ENCODE peak calls at places on chromosomes 7 and 10, in seven cellular contexts. L is HT1080, B is endothelial cell, W is non-pigmented ciliary epithelial cell, E is tibial nerve, N is NCI-H2029, X is spleen. P is an unnamed sample.
A peak's percentile ranks its signal among the peaks of the same experiment; 100 is the strongest.

GRCh38 chr7:87413029-87413428 is 62.5 kb downstream of the ABCB4 start:
- DNase-seq in W (no peak), B (no peak), E (no peak), X (no peak), N (no peak), L (no peak), P (no peak)

GRCh38 chr7:54932818-54933543 is 85.8 kb upstream of the EGFR start:
- DNase-seq in E (peak; percentile 16), X (peak; percentile 79), L (peak; percentile 69), N (peak; percentile 28), B (peak; percentile 63), W (peak; percentile 22), P (no peak)

GRCh38 chr10:112137381-112137987 is 46.1 kb downstream of the GPAM start:
- DNase-seq in L (peak; percentile 63), N (no peak), B (peak; percentile 94), W (no peak), E (peak; percentile 67), X (peak; percentile 85), P (peak; percentile 23)

GRCh38 chr7:29914180-29914579 is 75.4 kb downstream of the SCRN1 start:
- DNase-seq in N (no peak), X (no peak), L (no peak), W (no peak), E (no peak), B (no peak), P (no peak)

GRCh38 chr7:28536259-28536658 is 123.9 kb downstream of the CREB5 start:
- DNase-seq in L (peak; percentile 10), B (peak; percentile 9), W (no peak), E (no peak), X (no peak), N (no peak), P (no peak)

GRCh38 chr7:98802781-98803110 is 67.1 kb downstream of the TMEM130 start:
- DNase-seq in W (no peak), X (no peak), L (no peak), B (no peak), N (no peak), E (no peak), P (no peak)

GRCh38 chr7:15612205-15612604 is 50.4 kb upstream of the AGMO start:
- DNase-seq in B (no peak), L (no peak), E (no peak), N (peak; percentile 6), W (no peak), X (no peak), P (no peak)

GRCh38 chr10:86795353-86795752 is 38.9 kb downstream of the BMPR1A start:
- DNase-seq in B (no peak), N (no peak), L (peak; percentile 79), E (no peak), W (peak; percentile 45), X (no peak), P (no peak)

GRCh38 chr7:131294553-131294952 is 33.1 kb upstream of the MKLN1 start:
- DNase-seq in L (no peak), B (no peak), X (no peak), N (no peak), E (no peak), W (no peak), P (no peak)

GRCh38 chr7:83677180-83677866 is 28.4 kb upstream of the SEMA3E start:
- DNase-seq in W (peak; percentile 90), N (no peak), B (no peak), X (no peak), E (no peak), L (peak; percentile 94), P (no peak)

GRCh38 chr10:60425392-60426110 is 35.9 kb upstream of the ANK3 start:
- DNase-seq in L (peak; percentile 68), N (no peak), E (no peak), X (no peak), W (no peak), B (no peak), P (no peak)

GRCh38 chr7:121761399-121761798 is 111.6 kb upstream of the PTPRZ1 start:
- DNase-seq in W (no peak), L (peak; percentile 75), N (no peak), X (no peak), B (no peak), E (no peak), P (no peak)

GRCh38 chr7:1289681-1290261 is 57.1 kb downstream of the UNCX start:
- DNase-seq in N (no peak), L (no peak), E (no peak), X (peak; percentile 69), W (no peak), B (no peak), P (no peak)

GRCh38 chr7:42502022-42502421 is 265.0 kb upstream of the GLI3 start:
- DNase-seq in L (peak; percentile 85), N (no peak), E (no peak), W (peak; percentile 19), B (no peak), X (no peak), P (no peak)

GRCh38 chr10:69045441-69046300 is 42.2 kb upstream of the SRGN start:
- DNase-seq in L (peak; percentile 75), B (no peak), W (no peak), E (no peak), X (no peak), N (no peak), P (peak; percentile 55)

GRCh38 chr7:106216517-106217088 is 68.2 kb downstream of the NAMPT start:
- DNase-seq in X (no peak), W (peak; percentile 91), L (peak; percentile 96), B (no peak), E (no peak), N (peak; percentile 17), P (no peak)

GRCh38 chr7:100132697-100133137 is 6.0 kb downstream of the MBLAC1 start:
- DNase-seq in X (peak; percentile 88), E (no peak), W (no peak), N (peak; percentile 49), B (peak; percentile 70), L (peak; percentile 65), P (peak; percentile 57)

GRCh38 chr10:124125305-124126116 is 32.1 kb upstream of the CHST15 start:
- DNase-seq in X (no peak), E (no peak), N (no peak), L (peak; percentile 28), W (peak; percentile 8), B (no peak), P (no peak)

GRCh38 chr7:130971297-130971696 is 237.3 kb upstream of the KLF14 start:
- DNase-seq in E (no peak), W (no peak), B (no peak), L (peak; percentile 34), N (no peak), X (no peak), P (no peak)

GRCh38 chr10:78543749-78544446 is 510.2 kb downstream of the RPS24 start:
- DNase-seq in X (no peak), E (peak; percentile 63), N (no peak), L (no peak), B (no peak), W (peak; percentile 40), P (no peak)

GRCh38 chr7:91473619-91474018 is 209.4 kb downstream of the FZD1 start:
- DNase-seq in X (no peak), W (no peak), L (no peak), E (no peak), N (no peak), B (no peak), P (no peak)

GRCh38 chr7:129588268-129588667 is 23.3 kb upstream of the NRF1 start:
- DNase-seq in L (no peak), N (no peak), W (no peak), X (no peak), B (no peak), E (no peak), P (no peak)

GRCh38 chr7:17275749-17276671 is 22.4 kb upstream of the AHR start:
- DNase-seq in E (no peak), W (peak; percentile 94), L (peak; percentile 67), X (no peak), B (no peak), N (no peak), P (no peak)

GRCh38 chr7:132029369-132030160 is 473.1 kb upstream of the PODXL start:
- DNase-seq in X (no peak), N (no peak), W (no peak), E (no peak), L (no peak), B (no peak), P (no peak)

GRCh38 chr7:97130417-97131139 is 13.1 kb downstream of the SDHAF3 start:
- DNase-seq in L (no peak), B (no peak), X (no peak), W (no peak), E (no peak), N (no peak), P (no peak)

GRCh38 chr7:133059263-133059662 is 22.6 kb downstream of the CHCHD3 start:
- DNase-seq in W (no peak), X (no peak), E (no peak), L (no peak), N (no peak), B (no peak), P (no peak)

GRCh38 chr7:23470290-23471089 is at the start of gene IGF2BP3:
- DNase-seq in E (no peak), L (peak; percentile 99), W (peak; percentile 85), N (no peak), B (peak; percentile 86), X (peak; percentile 58), P (no peak)

GRCh38 chr10:132304756-132305509 is 2.8 kb downstream of the STK32C start:
- DNase-seq in N (no peak), W (no peak), L (no peak), B (no peak), E (no peak), X (peak; percentile 72), P (no peak)

GRCh38 chr10:69406302-69406811 is 10.4 kb downstream of the TACR2 start:
- DNase-seq in N (no peak), B (no peak), X (peak; percentile 74), W (no peak), L (no peak), E (no peak), P (no peak)

GRCh38 chr7:101950450-101951119 is 133.2 kb downstream of the CUX1 start:
- DNase-seq in X (no peak), W (no peak), E (no peak), B (no peak), L (peak; percentile 39), N (no peak), P (no peak)

GRCh38 chr10:13587367-13587766 is 602 bp downstream of the PRPF18 start:
- DNase-seq in N (no peak), B (peak; percentile 11), L (peak; percentile 3), E (no peak), X (peak; percentile 75), W (no peak), P (peak; percentile 1)

GRCh38 chr10:97539523-97540200 is 32.9 kb upstream of the ANKRD2 start:
- DNase-seq in E (no peak), N (no peak), W (peak; percentile 46), L (no peak), X (peak; percentile 59), B (peak; percentile 31), P (no peak)